ENCODE peak calls at places on chromosome 15, in five cellular contexts. T, C, N, A and D are unnamed samples.

GRCh38 chr15:92020765-92021164 is 167.3 kb downstream of the SLCO3A1 start:
- DNase-seq in N (no peak), A (no peak), T (no peak), C (no peak), D (no peak)

GRCh38 chr15:82081904-82082810 is 36.3 kb upstream of the MEX3B start:
- DNase-seq in N (no peak), C (no peak), A (no peak), T (peak), D (peak)

GRCh38 chr15:75718326-75718725 is 5.7 kb upstream of the CSPG4 start:
- DNase-seq in T (no peak), C (no peak), A (no peak), N (no peak), D (no peak)

GRCh38 chr15:62935300-62936081 is 107.1 kb upstream of the TPM1 start:
- DNase-seq in N (peak), A (no peak), T (no peak), C (peak), D (no peak)

GRCh38 chr15:73318463-73319351 is 50.1 kb downstream of the HCN4 start:
- DNase-seq in C (no peak), T (peak), A (no peak), N (no peak), D (peak)

GRCh38 chr15:84765675-84766074 is 17.3 kb downstream of the ZNF592 start:
- DNase-seq in A (no peak), C (no peak), N (no peak), T (no peak), D (no peak)

GRCh38 chr15:47870956-47871625 is 153.8 kb downstream of the SEMA6D start:
- DNase-seq in N (peak), C (no peak), T (no peak), A (no peak), D (no peak)

GRCh38 chr15:22895465-22896190 is 57.2 kb downstream of the NIPA2 start:
- DNase-seq in C (no peak), N (no peak), A (peak), T (peak), D (peak)

GRCh38 chr15:84929795-84930371 is 45.4 kb downstream of the SLC28A1 start:
- DNase-seq in C (peak), A (peak), T (peak), N (no peak), D (peak)

GRCh38 chr15:58330468-58330793 is 101.4 kb upstream of the LIPC start:
- DNase-seq in T (no peak), C (no peak), N (no peak), A (no peak), D (no peak)

GRCh38 chr15:76057332-76058000 is 2.3 kb upstream of the TMEM266 start:
- DNase-seq in T (peak), C (peak), A (peak), N (peak), D (peak)

GRCh38 chr15:100198442-100198841 is 143.3 kb downstream of the ADAMTS17 start:
- DNase-seq in T (no peak), N (no peak), A (no peak), C (no peak), D (no peak)

GRCh38 chr15:58260911-58261267 is 122.7 kb downstream of the AQP9 start:
- DNase-seq in N (no peak), A (no peak), C (no peak), T (no peak), D (no peak)

GRCh38 chr15:31391687-31392671 is 65.3 kb downstream of the KLF13 start:
- DNase-seq in A (peak), T (peak), C (no peak), N (peak), D (peak)

GRCh38 chr15:101022876-101023275 is 103.7 kb downstream of the LRRK1 start:
- DNase-seq in T (no peak), A (no peak), C (no peak), N (no peak), D (no peak)

GRCh38 chr15:67399925-67400324 is 121.0 kb upstream of the C15orf61 start:
- DNase-seq in A (no peak), N (no peak), C (no peak), T (no peak), D (no peak)

GRCh38 chr15:40436116-40436891 is 4.4 kb upstream of the BAHD1 start:
- DNase-seq in N (no peak), C (no peak), T (peak), A (no peak), D (peak)

GRCh38 chr15:38868326-38869114 is 303.9 kb upstream of the RASGRP1 start:
- DNase-seq in A (peak), T (no peak), N (peak), C (peak), D (no peak)

GRCh38 chr15:61888074-61888780 is 172.0 kb downstream of the VPS13C start:
- DNase-seq in A (no peak), T (no peak), C (no peak), N (no peak), D (no peak)

GRCh38 chr15:48462688-48463087 is 131.5 kb downstream of the DUT start:
- DNase-seq in A (no peak), T (no peak), N (no peak), C (no peak), D (no peak)

GRCh38 chr15:86213420-86213819 is 133.7 kb downstream of the AGBL1 start:
- DNase-seq in N (no peak), C (no peak), T (no peak), A (no peak), D (no peak)

GRCh38 chr15:49301562-49301961 is 121.5 kb upstream of the FGF7 start:
- DNase-seq in C (no peak), A (no peak), T (no peak), N (no peak), D (peak)

GRCh38 chr15:63565784-63566183 is 31.4 kb upstream of the FBXL22 start:
- DNase-seq in N (no peak), C (no peak), A (no peak), T (no peak), D (no peak)

GRCh38 chr15:84915011-84915958 is 30.8 kb downstream of the SLC28A1 start:
- DNase-seq in N (peak), C (peak), T (peak), A (peak), D (peak)

GRCh38 chr15:93523490-93523889 is 434.5 kb upstream of the RGMA start:
- DNase-seq in A (no peak), C (no peak), N (no peak), T (no peak), D (no peak)

GRCh38 chr15:64099379-64099778 is 3.6 kb downstream of the SNX1 start:
- DNase-seq in C (no peak), A (no peak), T (no peak), N (no peak), D (no peak)

GRCh38 chr15:44243146-44243545 is 45.4 kb upstream of the GOLM2 start:
- DNase-seq in A (no peak), T (no peak), C (no peak), N (no peak), D (no peak)

DNA sequence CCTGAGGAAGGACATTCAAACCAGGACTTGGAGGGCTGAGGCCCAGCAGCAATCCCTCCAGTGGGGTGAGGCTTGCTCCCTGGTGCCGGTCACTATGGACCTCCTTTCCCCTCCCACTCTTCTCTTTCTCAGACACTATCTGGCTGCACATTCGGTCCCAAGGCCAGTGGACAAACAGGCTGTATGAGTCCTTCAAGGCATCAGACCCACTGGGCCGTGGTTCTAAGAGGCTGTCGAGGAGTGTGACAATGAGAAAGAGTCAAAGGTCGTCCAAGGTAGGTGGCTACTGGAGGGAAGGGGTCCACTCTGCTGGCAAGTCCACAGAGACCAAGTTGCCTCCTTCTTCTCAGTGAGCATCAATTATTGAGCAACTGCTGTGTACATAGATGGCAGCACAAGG is 28.0 kb downstream of the NOX5 start:
- DNase-seq in T (no peak), N (no peak), C (no peak), A (no peak), D (no peak)
- TF ChIP-seq MYC in T (no peak), N (no peak), C (no peak), A (no peak), D (no peak)

DNA sequence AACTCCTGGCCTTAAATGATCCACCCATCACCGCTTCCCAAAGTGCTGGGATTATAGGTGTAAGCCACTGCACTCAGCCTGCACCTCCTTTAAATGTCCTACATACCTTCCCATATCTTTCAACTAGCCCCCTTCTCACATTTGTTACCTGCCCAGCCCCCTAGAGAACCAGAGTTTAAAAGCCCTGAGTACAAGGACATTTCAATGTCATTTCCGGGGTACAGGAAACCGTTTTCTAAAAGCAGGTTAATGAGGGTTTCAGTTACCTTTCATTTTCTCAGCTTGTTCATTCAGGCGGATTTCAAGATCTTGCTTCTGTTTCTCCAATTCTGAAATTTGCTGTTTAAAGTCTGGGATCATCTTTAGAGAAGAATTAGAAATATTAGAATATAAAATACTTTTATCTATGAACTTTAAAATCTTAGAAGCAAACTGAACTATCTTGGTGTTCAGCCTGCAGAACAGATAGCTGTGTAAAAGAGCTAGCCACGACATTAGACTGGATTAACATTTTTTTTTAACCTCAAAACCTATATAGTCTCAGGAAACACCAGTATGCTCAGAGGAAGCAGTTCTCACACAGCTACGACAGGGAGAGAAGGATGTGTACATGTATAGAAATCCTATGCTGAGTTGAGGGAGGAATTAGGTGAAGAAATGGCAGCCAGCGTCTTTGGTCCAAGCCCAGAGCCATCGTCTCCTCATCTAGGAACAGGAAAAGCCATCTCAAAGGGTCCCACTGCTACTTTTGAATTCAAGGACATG is 29.9 kb upstream of the GNB5 start:
- DNase-seq in A (no peak), C (no peak), N (no peak), T (no peak), D (no peak)
- TF ChIP-seq MYC in A (no peak), C (no peak), N (no peak), T (no peak), D (no peak)

GRCh38 chr15:89218531-89218930 is 2.8 kb downstream of the RLBP1 start:
- DNase-seq in C (no peak), N (no peak), T (no peak), A (no peak), D (no peak)

GRCh38 chr15:89215627-89216026 is 5.8 kb downstream of the RLBP1 start:
- DNase-seq in T (no peak), N (no peak), C (no peak), A (no peak), D (no peak)

GRCh38 chr15:89217031-89217430 is 4.3 kb downstream of the RLBP1 start:
- DNase-seq in C (no peak), A (no peak), N (no peak), T (no peak), D (no peak)

GRCh38 chr15:89221543-89221942 is at the start of gene RLBP1:
- DNase-seq in T (no peak), N (no peak), A (no peak), C (no peak), D (no peak)

DNA sequence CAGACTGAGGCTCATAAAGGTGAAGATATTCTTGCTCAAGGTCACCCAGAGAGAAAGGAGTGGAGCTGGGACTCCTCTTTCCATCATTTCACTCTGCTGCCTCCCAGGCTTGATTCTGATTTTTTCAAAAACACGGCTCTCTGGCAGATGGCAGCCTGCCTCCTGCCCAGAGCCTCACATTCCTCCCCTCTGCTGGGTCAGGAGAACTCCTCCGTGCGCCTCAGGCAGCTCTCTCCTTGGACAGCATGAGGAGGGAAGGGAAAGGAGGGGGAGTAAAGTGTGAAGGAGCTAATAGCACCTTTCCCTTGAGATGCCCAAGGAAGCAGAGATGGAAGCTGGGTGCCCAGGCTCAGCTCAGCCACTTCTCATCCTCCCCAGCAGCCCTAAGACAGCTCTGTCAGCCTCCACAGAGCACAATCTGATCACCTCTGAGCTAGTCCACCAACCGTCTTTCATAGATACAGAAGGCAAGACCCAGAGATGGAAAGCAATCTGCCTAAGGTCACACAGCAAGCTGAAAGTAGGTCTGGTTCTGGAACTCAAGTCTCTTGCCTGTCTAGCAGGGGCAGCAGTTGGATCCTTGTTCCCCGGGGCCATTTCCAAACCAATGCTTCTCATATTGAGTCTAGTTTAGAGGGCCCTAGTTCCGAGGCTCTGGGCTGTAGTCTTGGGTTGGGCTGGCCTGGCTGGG is 3.5 kb downstream of the RLBP1 start:
- DNase-seq in A (no peak), N (no peak), T (no peak), C (no peak), D (no peak)
- TF ChIP-seq MYC in A (no peak), N (no peak), T (no peak), C (no peak), D (no peak)

GRCh38 chr15:80455668-80456442 is 51.7 kb downstream of the ARNT2 start:
- DNase-seq in N (peak), T (peak), C (peak), A (peak), D (peak)
- TF ChIP-seq MYC in N (no peak), T (no peak), C (no peak), A (no peak), D (no peak)

GRCh38 chr15:33956397-33956796 is 11.9 kb upstream of the CHRM5 start:
- DNase-seq in C (no peak), N (peak), T (no peak), A (no peak), D (peak)

GRCh38 chr15:33955945-33956344 is 12.4 kb upstream of the CHRM5 start:
- DNase-seq in T (no peak), C (no peak), N (no peak), A (no peak), D (no peak)

GRCh38 chr15:33964665-33965040 is 3.6 kb upstream of the CHRM5 start:
- DNase-seq in N (no peak), T (no peak), A (no peak), C (no peak), D (no peak)

GRCh38 chr15:33963831-33964664 is 4.2 kb upstream of the CHRM5 start:
- DNase-seq in T (peak), N (peak), C (peak), A (peak), D (peak)

GRCh38 chr15:33960160-33960559 is 8.1 kb upstream of the CHRM5 start:
- DNase-seq in N (no peak), A (no peak), C (no peak), T (peak), D (no peak)
- TF ChIP-seq MYC in N (no peak), A (no peak), C (no peak), T (no peak), D (no peak)

GRCh38 chr15:57227181-57227580 is 149.1 kb upstream of the CGNL1 start:
- DNase-seq in A (no peak), C (no peak), N (no peak), T (no peak), D (no peak)

GRCh38 chr15:57223345-57223744 is 153.0 kb upstream of the CGNL1 start:
- DNase-seq in N (no peak), A (no peak), T (no peak), C (no peak), D (no peak)

GRCh38 chr15:57224664-57225063 is 151.6 kb upstream of the CGNL1 start:
- DNase-seq in C (no peak), T (no peak), A (no peak), N (no peak), D (no peak)

GRCh38 chr15:57220220-57220619 is 156.1 kb upstream of the CGNL1 start:
- DNase-seq in N (peak), T (no peak), A (no peak), C (no peak), D (no peak)

DNA sequence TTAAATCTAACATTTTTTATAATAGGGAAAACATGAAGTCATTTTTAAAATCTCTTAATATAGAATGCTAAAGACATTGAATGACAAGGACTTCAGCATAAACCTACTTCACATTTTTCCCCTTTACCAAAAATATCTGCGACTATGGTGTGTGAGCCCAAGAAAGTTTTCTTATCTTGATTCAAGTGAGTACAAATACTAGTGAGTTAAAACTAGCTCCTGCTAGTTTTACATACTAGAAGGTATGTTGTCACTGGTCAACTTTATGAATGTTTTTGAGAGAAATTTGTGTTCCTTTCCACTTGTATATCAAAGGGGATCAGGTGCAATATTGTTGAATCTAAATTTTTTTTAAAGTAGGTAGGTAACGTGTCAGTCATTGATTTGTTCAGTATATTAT is 152.4 kb upstream of the CGNL1 start:
- DNase-seq in A (no peak), N (no peak), C (no peak), T (no peak), D (no peak)
- TF ChIP-seq MYC in A (no peak), N (no peak), C (no peak), T (no peak), D (no peak)